ENCODE peak calls at places on chromosomes 4 and X, in seven cellular contexts. G, E, L, O, P, B and Q are unnamed samples.

GRCh38 chr4:26431461-26432165 is 58.7 kb downstream of the CCKAR start:
- DNase-seq in G (no peak), E (no peak), L (no peak), O (no peak), P (no peak), B (peak; percentile 24), Q (no peak)

GRCh38 chr4:90187148-90187884 is 60.1 kb downstream of the CCSER1 start:
- DNase-seq in G (no peak), E (no peak), L (no peak), O (no peak), P (no peak), B (no peak), Q (no peak)

GRCh38 chr4:78720994-78721677 is 55.0 kb upstream of the BMP2K start:
- DNase-seq in G (peak; percentile 37), E (peak; percentile 5), L (no peak), O (peak; percentile 40), P (no peak), B (no peak), Q (no peak)

GRCh38 chr4:169682360-169683047 is 62.1 kb downstream of the CLCN3 start:
- DNase-seq in G (no peak), E (no peak), L (peak; percentile 67), O (no peak), P (no peak), B (peak; percentile 68), Q (no peak)

GRCh38 chr4:76640252-76640925 is 205.4 kb downstream of the SHROOM3 start:
- DNase-seq in G (peak; percentile 74), E (no peak), L (no peak), O (no peak), P (no peak), B (no peak), Q (no peak)

GRCh38 chr4:54226399-54227260 is 2.5 kb upstream of the PDGFRA start:
- DNase-seq in G (peak; percentile 70), E (no peak), L (peak; percentile 89), O (no peak), P (peak; percentile 47), B (peak; percentile 89), Q (no peak)

GRCh38 chr4:70737409-70737808 is 15.6 kb downstream of the RUFY3 start:
- DNase-seq in G (no peak), E (no peak), L (no peak), O (peak; percentile 52), P (no peak), B (no peak), Q (no peak)

GRCh38 chrX:50952406-50952805 is 41.9 kb downstream of the BMP15 start:
- DNase-seq in G (no peak), E (no peak), L (no peak), O (no peak), P (no peak), B (no peak), Q (no peak)

GRCh38 chr4:76559236-76560071 is 124.4 kb downstream of the SHROOM3 start:
- DNase-seq in G (no peak), E (no peak), L (no peak), O (no peak), P (no peak), B (no peak), Q (no peak)

GRCh38 chr4:108774809-108775530 is 12.1 kb upstream of the ETNPPL start:
- DNase-seq in G (peak; percentile 39), E (no peak), L (no peak), O (no peak), P (no peak), B (no peak), Q (no peak)

GRCh38 chrX:44474410-44474809 is 68.2 kb downstream of the FUNDC1 start:
- DNase-seq in G (no peak), E (no peak), L (peak; percentile 11), O (no peak), P (no peak), B (no peak), Q (no peak)

GRCh38 chr4:31045724-31046318 is 325.7 kb downstream of the PCDH7 start:
- DNase-seq in G (no peak), E (no peak), L (peak; percentile 52), O (peak; percentile 31), P (peak; percentile 3), B (peak; percentile 62), Q (no peak)

GRCh38 chr4:8071741-8072140 is 86.9 kb downstream of the ABLIM2 start:
- DNase-seq in G (no peak), E (no peak), L (no peak), O (no peak), P (no peak), B (no peak), Q (no peak)

DNA sequence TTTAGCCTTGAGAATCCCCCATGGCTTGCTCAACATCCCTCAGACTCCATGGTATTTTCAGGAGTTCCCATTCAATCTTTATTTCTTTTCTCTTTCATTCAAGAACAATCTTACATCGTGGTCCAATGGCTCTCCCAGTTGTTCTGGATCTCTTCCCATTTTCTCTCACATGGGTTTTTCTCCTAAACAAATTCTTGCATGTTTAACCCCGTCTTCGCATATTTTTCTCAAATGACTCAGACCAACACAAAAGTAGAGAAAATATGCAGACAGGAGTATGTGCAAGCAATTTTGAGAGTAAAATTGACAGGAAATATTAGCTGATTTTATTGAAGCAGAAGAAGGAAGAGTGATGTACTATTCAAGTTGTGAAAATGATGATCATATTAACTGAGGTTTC is 396.4 kb upstream of the TRAM1L1 start:
- DNase-seq in G (no peak), E (no peak), L (peak; percentile 0), O (no peak), P (no peak), B (peak; percentile 65), Q (no peak)
- TF ChIP-seq CTCF in G (no peak), E (no peak), L (no peak), O (no peak), P (no peak), B (no peak), Q (no peak)

GRCh38 chrX:117120700-117121099 is 657.9 kb upstream of the CT83 start:
- DNase-seq in G (no peak), E (no peak), L (no peak), O (no peak), P (no peak), B (no peak), Q (no peak)
- TF ChIP-seq CTCF in G (no peak), E (no peak), L (no peak), O (no peak), P (no peak), B (no peak), Q (no peak)

GRCh38 chr4:73142995-73143547 is 73.6 kb upstream of the COX18 start:
- DNase-seq in G (no peak), E (no peak), L (no peak), O (no peak), P (no peak), B (peak; percentile 8), Q (no peak)
- TF ChIP-seq CTCF in G (no peak), E (peak; percentile 37), L (peak; percentile 11), O (peak; percentile 76), P (peak; percentile 18), B (peak; percentile 26), Q (peak; percentile 14)

GRCh38 chrX:30865020-30865419 is 24.0 kb downstream of the TAB3 start:
- DNase-seq in G (no peak), E (no peak), L (peak; percentile 3), O (peak; percentile 14), P (peak; percentile 4), B (peak; percentile 20), Q (no peak)
- TF ChIP-seq CTCF in G (no peak), E (no peak), L (no peak), O (peak; percentile 66), P (no peak), B (peak; percentile 32), Q (peak; percentile 47)

DNA sequence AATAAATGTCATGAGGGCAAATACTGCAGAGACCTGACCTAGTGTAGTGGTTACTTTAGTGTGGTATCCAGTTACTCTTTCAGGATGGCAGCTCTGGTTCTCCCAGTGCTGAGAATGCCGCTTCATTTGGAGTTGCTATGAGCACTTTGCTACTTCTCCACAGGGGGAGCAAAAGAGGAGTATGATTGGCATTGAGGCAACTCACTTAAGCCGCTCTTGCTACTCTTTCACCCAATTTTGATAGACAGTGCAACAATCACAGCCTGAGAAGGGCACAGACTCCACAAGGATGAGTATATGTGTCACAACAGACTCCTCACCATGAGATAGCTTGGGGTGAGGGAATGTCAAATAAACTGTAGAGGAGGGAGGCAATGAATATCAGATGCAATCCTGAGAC is 81.2 kb downstream of the NPY1R start:
- DNase-seq in G (no peak), E (no peak), L (no peak), O (no peak), P (no peak), B (peak; percentile 4), Q (no peak)
- TF ChIP-seq CTCF in G (no peak), E (no peak), L (peak; percentile 3), O (peak; percentile 37), P (peak; percentile 16), B (peak; percentile 14), Q (no peak)

GRCh38 chr4:72770708-72771107 is 201.7 kb upstream of the ADAMTS3 start:
- DNase-seq in G (no peak), E (no peak), L (no peak), O (no peak), P (no peak), B (no peak), Q (no peak)

GRCh38 chr4:72767903-72768817 is 199.1 kb upstream of the ADAMTS3 start:
- DNase-seq in G (no peak), E (no peak), L (peak; percentile 96), O (no peak), P (no peak), B (peak; percentile 97), Q (no peak)
- TF ChIP-seq CTCF in G (no peak), E (no peak), L (no peak), O (no peak), P (no peak), B (no peak), Q (no peak)

GRCh38 chr4:15005474-15006115 is 3.3 kb downstream of the CPEB2 start:
- DNase-seq in G (no peak), E (no peak), L (no peak), O (no peak), P (no peak), B (no peak), Q (no peak)

GRCh38 chr4:15007201-15007600 is 4.9 kb downstream of the CPEB2 start:
- DNase-seq in G (no peak), E (no peak), L (no peak), O (no peak), P (no peak), B (no peak), Q (no peak)

GRCh38 chr4:15004701-15005301 is 2.5 kb downstream of the CPEB2 start:
- DNase-seq in G (peak; percentile 88), E (peak; percentile 26), L (peak; percentile 75), O (peak; percentile 69), P (peak; percentile 46), B (peak; percentile 76), Q (peak; percentile 52)

GRCh38 chr4:15003891-15004700 is 1.8 kb downstream of the CPEB2 start:
- DNase-seq in G (peak; percentile 58), E (peak; percentile 66), L (no peak), O (peak; percentile 72), P (peak; percentile 63), B (no peak), Q (peak; percentile 40)

DNA sequence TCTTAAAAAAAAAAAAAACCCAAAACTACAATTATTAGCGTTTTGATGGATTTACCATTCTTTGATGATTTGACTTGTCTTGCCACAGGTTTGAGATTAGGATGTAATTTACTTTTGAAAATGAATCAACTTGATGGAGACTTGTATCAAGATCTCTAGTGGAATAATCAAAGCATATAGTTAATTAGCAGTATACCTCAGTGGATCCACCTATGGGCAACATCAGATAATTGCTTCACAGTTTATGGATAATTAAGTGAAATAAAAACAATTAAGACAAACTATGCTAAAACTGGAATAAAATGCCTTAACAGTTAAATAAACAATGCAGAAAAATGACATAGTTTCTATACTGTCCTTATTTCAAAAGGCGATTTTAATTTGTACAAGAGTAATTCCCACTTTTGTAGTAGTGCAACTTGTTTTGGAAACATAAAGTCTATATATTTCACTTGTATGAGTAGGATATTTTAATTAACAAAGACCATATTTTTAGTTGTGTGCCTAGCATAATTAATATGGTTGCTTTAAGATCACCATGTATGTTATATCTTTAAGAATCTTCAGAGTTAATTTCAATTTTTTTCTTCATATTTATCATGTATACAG is 4.2 kb downstream of the CPEB2 start:
- DNase-seq in G (no peak), E (no peak), L (no peak), O (peak; percentile 50), P (no peak), B (peak; percentile 55), Q (peak; percentile 15)
- TF ChIP-seq CTCF in G (peak; percentile 15), E (peak; percentile 78), L (peak; percentile 40), O (peak; percentile 83), P (no peak), B (peak; percentile 50), Q (peak; percentile 45)